ENCODE peak calls at places on chromosomes 11 and 22, in nine cellular contexts. S, U, X, R, A, G, P, E and T are unnamed samples. For H3K4me1, the result is how much of the 10 kb centered on the place peaks cover.

GRCh38 chr11:35919244-35919643 is 24.6 kb upstream of the LDLRAD3 start:
- DNase-seq in E (no peak), X (no peak), U (peak), A (no peak), G (no peak), S (no peak), R (peak), P (peak), T (no peak)

GRCh38 chr11:61707574-61707973 is 27.4 kb downstream of the DAGLA start:
- DNase-seq in R (no peak), S (no peak), E (no peak), P (no peak), U (no peak), X (no peak), G (no peak), A (peak), T (no peak)

GRCh38 chr22:36175892-36176291 is 15.3 kb upstream of the APOL3 start:
- DNase-seq in G (no peak), S (no peak), A (no peak), E (no peak), R (no peak), P (no peak), X (no peak), U (no peak), T (no peak)

GRCh38 chr11:128956401-128957203 is 13.9 kb upstream of the TP53AIP1 start:
- DNase-seq in P (peak), G (no peak), U (peak), A (peak), R (peak), S (peak), X (peak), E (peak), T (peak)

GRCh38 chr11:60455531-60456042 is at the start of gene MS4A1:
- DNase-seq in X (no peak), E (no peak), U (no peak), G (no peak), R (no peak), P (no peak), S (no peak), A (peak), T (no peak)

GRCh38 chr11:76459299-76459698 is 14.5 kb downstream of the EMSY start:
- DNase-seq in S (no peak), A (no peak), P (no peak), U (no peak), E (no peak), G (no peak), X (no peak), R (no peak), T (no peak)

GRCh38 chr22:47690166-47690565 is 927.7 kb downstream of the TBC1D22A start:
- DNase-seq in A (no peak), U (no peak), E (no peak), R (no peak), G (no peak), P (no peak), S (no peak), X (no peak), T (no peak)

GRCh38 chr11:28666632-28667031 is 558.4 kb downstream of the METTL15 start:
- DNase-seq in P (no peak), X (no peak), S (no peak), U (no peak), G (no peak), E (no peak), R (no peak), A (no peak), T (no peak)

GRCh38 chr22:23784215-23784732 is 2.5 kb upstream of the SMARCB1 start:
- DNase-seq in R (peak), A (peak), E (no peak), X (no peak), P (peak), G (no peak), S (no peak), U (no peak), T (no peak)

GRCh38 chr11:9208726-9209501 is 56.2 kb downstream of the DENND5A start:
- DNase-seq in E (no peak), A (no peak), S (no peak), R (peak), P (no peak), U (no peak), G (no peak), X (no peak), T (no peak)

GRCh38 chr22:45612940-45613339 is 58.7 kb upstream of the ATXN10 start:
- DNase-seq in P (no peak), R (peak), G (peak), X (no peak), A (no peak), U (no peak), S (no peak), E (no peak), T (no peak)

GRCh38 chr11:95144313-95145235 is 54.9 kb downstream of the ENDOD1 start:
- DNase-seq in X (no peak), E (no peak), G (no peak), U (no peak), S (no peak), P (no peak), R (peak), A (no peak), T (no peak)

GRCh38 chr11:68140496-68141246 is 19.5 kb upstream of the CHKA start:
- DNase-seq in R (no peak), P (no peak), U (no peak), A (no peak), G (no peak), X (no peak), E (no peak), S (no peak), T (no peak)

GRCh38 chr11:111435046-111435698 is 56.1 kb upstream of the POU2AF1 start:
- DNase-seq in E (no peak), U (no peak), X (no peak), R (no peak), P (no peak), A (no peak), G (no peak), S (no peak), T (no peak)

GRCh38 chr11:12242926-12243325 is 132.5 kb downstream of the MICAL2 start:
- DNase-seq in G (no peak), R (no peak), X (no peak), P (no peak), E (no peak), U (no peak), A (no peak), S (no peak), T (no peak)

GRCh38 chr11:12245549-12245986 is 131.8 kb upstream of the PARVA start:
- DNase-seq in S (no peak), A (no peak), G (no peak), R (no peak), E (no peak), X (no peak), P (peak), U (no peak), T (no peak)

GRCh38 chr11:12245091-12245490 is 132.3 kb upstream of the PARVA start:
- DNase-seq in A (no peak), R (peak), E (no peak), G (no peak), U (no peak), X (no peak), S (no peak), P (no peak), T (no peak)

GRCh38 chr11:12243511-12243910 is 133.1 kb downstream of the MICAL2 start:
- DNase-seq in A (no peak), G (no peak), U (no peak), X (no peak), R (no peak), E (no peak), S (no peak), P (no peak), T (no peak)

DNA sequence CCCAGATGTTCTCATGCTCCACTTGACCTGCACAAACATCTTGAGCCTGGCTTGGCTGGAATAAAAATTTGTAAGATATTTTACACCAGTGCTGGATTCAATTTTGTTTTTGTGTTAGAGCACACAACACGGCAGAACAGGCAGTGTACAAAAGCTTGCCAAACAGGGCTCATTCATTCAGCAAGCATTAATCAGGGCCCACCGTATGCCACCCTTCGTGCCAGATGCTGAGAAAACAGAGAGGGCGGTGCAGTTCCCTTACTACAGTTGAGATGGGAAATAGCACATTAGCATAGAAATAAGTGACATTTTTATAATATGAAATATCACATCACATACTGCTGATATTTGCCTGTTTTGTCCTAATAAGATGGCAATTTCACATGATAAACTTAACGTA is 133.2 kb upstream of the PARVA start:
- DNase-seq in S (no peak), A (no peak), G (no peak), R (no peak), U (no peak), E (no peak), P (no peak), X (no peak), T (no peak)
- H3K4me1 ChIP-seq in S (under half), A (under half), G (under half), R (under half), U (under half), E (under half), P (under half), X (under half), T (under half)

GRCh38 chr22:25753252-25753651 is 11.3 kb downstream of the MYO18B start:
- DNase-seq in X (no peak), A (no peak), U (no peak), P (no peak), R (no peak), S (no peak), E (no peak), G (no peak), T (no peak)
- H3K4me1 ChIP-seq in X (under half), A (under half), U (under half), P (under half), R (under half), S (under half), E (under half), G (under half), T (under half)

GRCh38 chr11:102426000-102426399 is 26.6 kb downstream of the TMEM123 start:
- DNase-seq in A (no peak), X (no peak), S (no peak), E (no peak), P (no peak), U (no peak), R (no peak), G (no peak), T (no peak)

GRCh38 chr11:102429691-102430090 is 22.9 kb downstream of the TMEM123 start:
- DNase-seq in S (no peak), X (no peak), E (no peak), A (no peak), R (no peak), U (no peak), G (no peak), P (no peak), T (no peak)

GRCh38 chr11:102426570-102426969 is 26.0 kb downstream of the TMEM123 start:
- DNase-seq in A (no peak), E (no peak), X (no peak), R (no peak), S (no peak), P (no peak), G (no peak), U (no peak), T (no peak)

GRCh38 chr11:102428696-102429095 is 23.9 kb downstream of the TMEM123 start:
- DNase-seq in E (no peak), A (no peak), X (no peak), P (no peak), S (no peak), R (no peak), U (no peak), G (no peak), T (no peak)

GRCh38 chr11:102427068-102427467 is 25.5 kb downstream of the TMEM123 start:
- DNase-seq in X (no peak), E (no peak), P (no peak), G (no peak), A (no peak), U (no peak), S (no peak), R (no peak), T (no peak)
- H3K4me1 ChIP-seq in X (under half), E (under half), P (under half), G (under half), A (under half), U (under half), S (half or more), R (under half), T (under half)

GRCh38 chr22:42933783-42934144 is 76.7 kb upstream of the ARFGAP3 start:
- DNase-seq in P (peak), G (no peak), U (no peak), X (no peak), S (no peak), E (no peak), A (no peak), R (peak), T (no peak)
- H3K4me1 ChIP-seq in P (under half), G (half or more), U (under half), X (under half), S (under half), E (under half), A (half or more), R (under half), T (under half)

GRCh38 chr22:30313527-30314385 is 13.0 kb downstream of the TBC1D10A start:
- DNase-seq in P (no peak), U (no peak), X (no peak), E (no peak), S (no peak), G (no peak), R (no peak), A (no peak), T (no peak)

GRCh38 chr22:30312053-30312452 is 14.7 kb downstream of the TBC1D10A start:
- DNase-seq in P (peak), X (no peak), S (no peak), R (peak), G (no peak), A (no peak), E (no peak), U (no peak), T (no peak)

GRCh38 chr22:30308518-30309230 is 18.1 kb downstream of the TBC1D10A start:
- DNase-seq in R (peak), P (peak), X (no peak), G (no peak), S (no peak), E (no peak), U (no peak), A (peak), T (no peak)

GRCh38 chr22:30309981-30310672 is 16.6 kb downstream of the TBC1D10A start:
- DNase-seq in P (peak), S (peak), G (no peak), U (no peak), E (peak), R (peak), X (no peak), A (peak), T (no peak)

DNA sequence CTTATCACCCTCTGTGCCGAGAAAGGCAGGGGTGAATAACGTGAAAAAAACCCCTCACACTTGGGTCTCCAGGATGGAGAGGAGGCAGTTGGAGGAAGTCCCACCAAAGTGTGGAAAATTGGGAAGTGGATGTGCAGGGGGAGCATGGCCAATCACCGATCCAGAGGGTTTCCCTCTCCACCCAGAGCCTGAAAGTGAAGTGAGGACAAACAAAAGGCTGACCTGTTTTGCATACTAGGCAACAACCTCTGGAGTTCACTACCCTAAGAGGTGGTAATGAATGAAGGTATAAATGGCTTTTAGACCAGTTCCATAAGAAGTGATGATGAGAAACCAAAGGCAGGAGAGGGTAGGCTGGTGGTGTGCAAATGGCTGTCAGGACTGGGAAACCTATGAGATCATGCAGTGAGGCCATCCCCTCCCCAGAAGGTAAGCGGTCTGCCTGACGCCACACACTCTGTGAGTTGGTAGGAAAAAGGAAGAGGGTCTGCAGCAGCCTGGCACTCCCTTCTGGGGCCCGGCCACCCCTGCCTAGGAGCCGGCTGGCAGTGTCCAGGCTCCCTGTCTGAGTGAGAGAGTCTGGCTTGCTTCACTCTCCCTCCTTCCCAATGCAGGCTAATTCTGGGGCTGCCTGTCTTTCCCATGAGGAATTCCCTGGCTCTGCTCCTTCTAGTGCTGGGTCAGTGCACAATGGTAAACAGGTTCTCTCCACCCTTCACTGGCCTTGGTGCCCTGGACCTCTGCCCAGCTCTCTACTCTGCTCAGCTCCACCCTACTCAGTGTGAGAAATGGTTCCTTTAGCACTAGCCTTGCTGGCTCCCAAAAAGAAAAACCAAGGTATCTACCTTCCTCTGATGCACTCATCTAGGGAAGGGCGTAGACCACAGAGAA is 15.6 kb downstream of the TBC1D10A start:
- DNase-seq in U (no peak), P (peak), R (peak), X (peak), G (peak), S (no peak), E (peak), A (peak), T (no peak)
- H3K4me1 ChIP-seq in U (under half), P (under half), R (under half), X (under half), G (half or more), S (half or more), E (under half), A (half or more), T (under half)

DNA sequence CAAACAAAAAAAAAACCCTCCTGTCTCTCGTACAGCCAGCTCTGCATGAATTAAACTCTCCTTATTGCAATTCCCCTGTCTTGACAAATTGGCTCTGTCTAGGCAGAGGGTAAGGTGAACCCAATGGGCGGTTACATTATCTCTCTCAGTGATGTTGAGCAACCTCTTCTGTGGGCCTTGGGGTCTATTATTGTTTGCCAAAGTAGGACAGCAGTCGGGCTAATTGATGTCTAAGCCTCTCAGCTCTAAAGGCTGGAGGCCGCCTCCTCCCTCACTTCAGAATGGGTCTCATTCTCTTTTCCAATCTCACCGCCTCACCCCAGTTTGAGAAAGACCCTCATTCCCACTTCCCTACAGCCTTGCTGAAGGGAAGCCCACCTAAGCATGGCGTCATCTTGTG is 1.3 kb upstream of the SLC25A45 start:
- DNase-seq in P (no peak), X (no peak), A (no peak), U (no peak), R (no peak), E (no peak), S (no peak), G (no peak), T (no peak)
- H3K4me1 ChIP-seq in P (under half), X (under half), A (half or more), U (under half), R (under half), E (under half), S (half or more), G (half or more), T (under half)

GRCh38 chr11:118439656-118440055 is 3.4 kb downstream of the KMT2A start:
- DNase-seq in U (no peak), G (no peak), S (no peak), R (no peak), A (no peak), E (no peak), X (no peak), P (no peak), T (no peak)
- H3K4me1 ChIP-seq in U (under half), G (half or more), S (half or more), R (under half), A (half or more), E (under half), X (under half), P (under half), T (under half)

GRCh38 chr22:24926428-24926725 is 20.1 kb downstream of the LHFPL7 start:
- DNase-seq in E (no peak), U (no peak), R (no peak), X (no peak), S (no peak), P (no peak), G (no peak), A (no peak), T (no peak)

GRCh38 chr22:24926849-24927579 is 19.5 kb downstream of the LHFPL7 start:
- DNase-seq in R (peak), A (no peak), S (no peak), P (no peak), G (no peak), X (no peak), U (no peak), E (no peak), T (no peak)

GRCh38 chr22:24925586-24926427 is 20.7 kb downstream of the LHFPL7 start:
- DNase-seq in S (no peak), U (no peak), E (no peak), R (no peak), A (no peak), G (no peak), X (no peak), P (no peak), T (no peak)

GRCh38 chr22:24930678-24931077 is 15.8 kb downstream of the LHFPL7 start:
- DNase-seq in E (no peak), G (no peak), R (no peak), A (no peak), X (no peak), P (no peak), S (no peak), U (no peak), T (no peak)

GRCh38 chr22:24928322-24928721 is 18.2 kb downstream of the LHFPL7 start:
- DNase-seq in G (no peak), S (no peak), A (no peak), P (no peak), U (no peak), X (no peak), R (no peak), E (no peak), T (no peak)
- H3K4me1 ChIP-seq in G (under half), S (under half), A (under half), P (under half), U (under half), X (under half), R (under half), E (under half), T (under half)